ENCODE peak calls at places on chromosomes 13 and 19, in four cellular contexts. One of them, this sample, is unnamed. For H3K9me3, the result is how much of the 10 kb centered on the place peaks cover.

GRCh38 chr19:16584825-16585801 is 12.9 kb upstream of the SLC35E1 start:
- DNase-seq in left lung: no peak
- DNase-seq in H9: no peak
- DNase-seq in pancreas: no peak
- DNase-seq in this sample: no peak

GRCh38 chr19:5308471-5309437 is 31.9 kb downstream of the PTPRS start:
- DNase-seq in left lung: peak
- DNase-seq in H9: no peak
- DNase-seq in pancreas: peak
- DNase-seq in this sample: no peak

GRCh38 chr13:101267656-101268055 is 148.7 kb downstream of the NALCN start:
- DNase-seq in left lung: no peak
- DNase-seq in H9: no peak
- DNase-seq in pancreas: no peak
- DNase-seq in this sample: no peak

GRCh38 chr13:29935309-29935981 is 85.0 kb upstream of the UBL3 start:
- DNase-seq in left lung: peak
- DNase-seq in H9: no peak
- DNase-seq in pancreas: no peak
- DNase-seq in this sample: no peak

GRCh38 chr13:108214511-108215383 is 589 bp downstream of the LIG4 start:
- DNase-seq in left lung: no peak
- DNase-seq in H9: peak
- DNase-seq in pancreas: peak
- DNase-seq in this sample: peak

GRCh38 chr13:101648766-101649489 is 196.5 kb downstream of the ITGBL1 start:
- DNase-seq in left lung: no peak
- DNase-seq in H9: no peak
- DNase-seq in pancreas: no peak
- DNase-seq in this sample: no peak

GRCh38 chr19:10654610-10655456 is 687 bp downstream of the ILF3 start:
- DNase-seq in left lung: peak
- DNase-seq in H9: peak
- DNase-seq in pancreas: peak
- DNase-seq in this sample: peak

GRCh38 chr19:41796362-41796761 is at the start of gene CEACAM3:
- DNase-seq in left lung: peak
- DNase-seq in H9: no peak
- DNase-seq in pancreas: no peak
- DNase-seq in this sample: no peak

GRCh38 chr13:49099513-49099877 is 120.6 kb upstream of the MLNR start:
- DNase-seq in left lung: no peak
- DNase-seq in H9: no peak
- DNase-seq in pancreas: no peak
- DNase-seq in this sample: no peak

GRCh38 chr13:50707533-50708096 is 135.9 kb downstream of the DLEU7 start:
- DNase-seq in left lung: no peak
- DNase-seq in H9: no peak
- DNase-seq in pancreas: no peak
- DNase-seq in this sample: peak

GRCh38 chr19:29878973-29879654 is 62.9 kb upstream of the URI1 start:
- DNase-seq in left lung: no peak
- DNase-seq in H9: peak
- DNase-seq in pancreas: no peak
- DNase-seq in this sample: no peak

GRCh38 chr13:57631607-57632275 is at the start of gene PCDH17:
- DNase-seq in left lung: peak
- DNase-seq in H9: peak
- DNase-seq in pancreas: peak
- DNase-seq in this sample: no peak

GRCh38 chr13:28753208-28753892 is 34.6 kb upstream of the SLC46A3 start:
- DNase-seq in left lung: peak
- DNase-seq in H9: peak
- DNase-seq in pancreas: no peak
- DNase-seq in this sample: no peak

GRCh38 chr13:80224468-80224867 is 116.5 kb downstream of the SPRY2 start:
- DNase-seq in left lung: no peak
- DNase-seq in H9: no peak
- DNase-seq in pancreas: no peak
- DNase-seq in this sample: no peak

GRCh38 chr19:1630811-1631210 is 21.6 kb downstream of the TCF3 start:
- DNase-seq in left lung: no peak
- DNase-seq in H9: no peak
- DNase-seq in pancreas: peak
- DNase-seq in this sample: no peak

GRCh38 chr19:29651622-29652394 is 13.5 kb upstream of the PLEKHF1 start:
- DNase-seq in left lung: no peak
- DNase-seq in H9: no peak
- DNase-seq in pancreas: no peak
- DNase-seq in this sample: no peak

GRCh38 chr19:50025794-50026549 is at the start of gene ZNF473:
- DNase-seq in left lung: peak
- DNase-seq in H9: peak
- DNase-seq in pancreas: peak
- DNase-seq in this sample: peak

GRCh38 chr19:5231857-5232503 is 108.6 kb downstream of the PTPRS start:
- DNase-seq in left lung: no peak
- DNase-seq in H9: no peak
- DNase-seq in pancreas: no peak
- DNase-seq in this sample: no peak

GRCh38 chr19:56566904-56567273 is 379 bp upstream of the ZNF470 start:
- DNase-seq in left lung: peak
- DNase-seq in H9: peak
- DNase-seq in pancreas: peak
- DNase-seq in this sample: peak

GRCh38 chr19:56567274-56568120 is at the start of gene ZNF470:
- DNase-seq in left lung: peak
- DNase-seq in H9: peak
- DNase-seq in pancreas: peak
- DNase-seq in this sample: peak

DNA sequence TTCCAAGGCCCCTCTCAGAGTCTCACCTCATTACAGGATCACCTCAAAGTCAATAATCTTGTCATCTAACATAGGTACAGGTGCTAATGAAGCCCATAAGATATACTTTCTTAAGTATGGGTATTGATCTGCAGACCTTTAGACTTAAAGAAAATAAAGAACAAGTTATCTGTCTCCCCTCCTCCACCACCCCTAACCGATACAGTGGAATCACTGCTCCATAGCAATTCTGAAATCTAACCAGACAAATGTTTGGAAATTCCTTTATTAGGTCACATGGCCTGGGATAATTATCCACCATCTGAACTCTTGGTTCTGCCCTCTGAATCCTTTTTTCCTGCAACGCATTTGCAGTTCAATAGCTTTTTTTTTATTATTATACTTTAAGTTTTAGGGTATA is 4.5 kb upstream of the ZNF470 start:
- DNase-seq in left lung: no peak
- DNase-seq in H9: no peak
- DNase-seq in pancreas: no peak
- DNase-seq in this sample: no peak
- H3K9me3 ChIP-seq in left lung: half or more
- H3K9me3 ChIP-seq in H9: under half
- H3K9me3 ChIP-seq in pancreas: under half
- H3K9me3 ChIP-seq in this sample: under half

GRCh38 chr13:36847541-36848045 is 28.6 kb downstream of the RFXAP start:
- DNase-seq in left lung: no peak
- DNase-seq in H9: no peak
- DNase-seq in pancreas: no peak
- DNase-seq in this sample: no peak

GRCh38 chr13:36850790-36851438 is 31.9 kb downstream of the RFXAP start:
- DNase-seq in left lung: no peak
- DNase-seq in H9: peak
- DNase-seq in pancreas: no peak
- DNase-seq in this sample: peak

DNA sequence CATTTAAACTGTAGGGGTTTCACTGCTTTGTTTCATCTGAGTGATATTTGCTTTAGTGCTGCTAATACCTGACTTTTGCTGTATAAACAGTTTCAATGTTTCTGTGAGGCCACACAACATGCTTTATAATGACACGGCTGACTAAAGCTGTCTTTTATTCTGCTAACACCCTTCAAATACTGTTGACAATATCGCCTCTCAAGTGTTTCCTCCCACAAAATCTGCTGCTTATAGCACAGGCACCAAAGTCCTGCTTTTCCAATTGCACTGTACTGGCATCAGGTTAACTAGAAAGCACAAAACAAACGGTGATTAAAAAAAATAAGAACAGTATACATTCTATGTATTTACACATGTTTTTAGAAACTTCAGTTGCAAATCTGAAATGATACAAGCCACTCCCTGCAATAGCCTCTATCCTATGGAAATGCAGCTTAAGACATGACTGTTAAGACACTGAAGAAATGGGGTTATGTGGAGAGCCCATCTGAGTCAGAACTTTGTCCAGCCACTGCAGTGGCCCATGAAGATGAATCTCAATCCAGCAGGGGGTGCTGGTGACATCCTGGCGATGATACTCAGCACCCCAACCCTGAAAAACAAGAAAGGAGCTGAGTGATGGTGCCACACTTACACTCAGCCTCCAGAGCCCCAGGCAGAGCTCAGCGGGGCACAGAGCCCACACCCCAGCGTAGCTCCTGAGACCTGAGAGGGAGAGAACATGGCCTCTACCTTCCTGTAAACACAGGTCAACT is 29.4 kb downstream of the RFXAP start:
- DNase-seq in left lung: no peak
- DNase-seq in H9: no peak
- DNase-seq in pancreas: no peak
- DNase-seq in this sample: no peak
- TF ChIP-seq CTCF in left lung: no peak
- TF ChIP-seq CTCF in H9: peak
- TF ChIP-seq CTCF in pancreas: no peak
- TF ChIP-seq CTCF in this sample: peak

GRCh38 chr19:56839665-56840451 is 668 bp downstream of the PEG3 start:
- DNase-seq in left lung: peak
- DNase-seq in H9: no peak
- DNase-seq in pancreas: peak
- DNase-seq in this sample: peak
- H3K9me3 ChIP-seq in left lung: half or more
- H3K9me3 ChIP-seq in H9: half or more
- H3K9me3 ChIP-seq in pancreas: under half
- H3K9me3 ChIP-seq in this sample: under half

GRCh38 chr19:57830071-57830602 is at the start of gene ZNF587B:
- DNase-seq in left lung: no peak
- DNase-seq in H9: peak
- DNase-seq in pancreas: peak
- DNase-seq in this sample: peak
- TF ChIP-seq CTCF in left lung: peak
- TF ChIP-seq CTCF in H9: peak
- TF ChIP-seq CTCF in pancreas: no peak
- TF ChIP-seq CTCF in this sample: no peak

DNA sequence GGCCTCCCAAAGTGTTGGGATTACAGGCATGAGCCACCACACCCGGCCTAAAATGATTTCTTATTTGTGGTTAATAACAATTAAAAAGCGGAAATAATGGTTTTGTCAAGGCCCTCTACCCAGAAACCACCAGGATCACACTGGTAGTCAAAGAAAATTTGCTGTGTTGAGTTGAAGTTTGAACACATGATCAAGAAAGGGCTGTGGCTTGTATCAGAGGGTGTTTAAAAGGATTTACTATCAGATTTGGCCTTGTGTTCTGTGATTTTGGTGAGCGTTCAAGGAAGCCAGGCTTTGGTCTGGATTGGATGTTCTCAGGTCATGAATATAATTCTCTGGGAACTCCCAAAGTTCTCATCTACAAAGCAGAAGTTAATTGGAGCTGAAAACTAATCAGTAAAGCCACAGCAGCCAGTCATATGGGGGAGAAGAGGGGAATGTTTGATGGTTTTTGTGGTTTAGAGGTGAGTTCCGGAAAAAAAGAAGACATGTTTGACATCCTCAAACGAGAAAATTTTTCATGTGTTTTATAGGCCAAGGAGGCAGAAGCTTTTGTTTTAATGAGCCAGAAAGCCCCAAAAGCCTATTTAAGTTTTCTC is 10.6 kb upstream of the ZNF556 start:
- DNase-seq in left lung: no peak
- DNase-seq in H9: no peak
- DNase-seq in pancreas: no peak
- DNase-seq in this sample: no peak
- H3K9me3 ChIP-seq in left lung: half or more
- H3K9me3 ChIP-seq in H9: half or more
- H3K9me3 ChIP-seq in pancreas: under half
- H3K9me3 ChIP-seq in this sample: under half

GRCh38 chr19:19386373-19386869 is 19.1 kb upstream of the GATAD2A start:
- DNase-seq in left lung: no peak
- DNase-seq in H9: no peak
- DNase-seq in pancreas: no peak
- DNase-seq in this sample: no peak
- TF ChIP-seq CTCF in left lung: no peak
- TF ChIP-seq CTCF in H9: no peak
- TF ChIP-seq CTCF in pancreas: no peak
- TF ChIP-seq CTCF in this sample: no peak

GRCh38 chr19:21322528-21322927 is 6.7 kb downstream of the ZNF708 start:
- DNase-seq in left lung: no peak
- DNase-seq in H9: no peak
- DNase-seq in pancreas: no peak
- DNase-seq in this sample: no peak
- H3K9me3 ChIP-seq in left lung: under half
- H3K9me3 ChIP-seq in H9: under half
- H3K9me3 ChIP-seq in pancreas: under half
- H3K9me3 ChIP-seq in this sample: under half

GRCh38 chr19:31132753-31133110 is 216.5 kb downstream of the TSHZ3 start:
- DNase-seq in left lung: no peak
- DNase-seq in H9: no peak
- DNase-seq in pancreas: no peak
- DNase-seq in this sample: no peak

GRCh38 chr19:31126236-31126635 is 223.0 kb downstream of the TSHZ3 start:
- DNase-seq in left lung: no peak
- DNase-seq in H9: no peak
- DNase-seq in pancreas: no peak
- DNase-seq in this sample: no peak

GRCh38 chr19:31125071-31125470 is 224.2 kb downstream of the TSHZ3 start:
- DNase-seq in left lung: no peak
- DNase-seq in H9: no peak
- DNase-seq in pancreas: no peak
- DNase-seq in this sample: no peak

GRCh38 chr19:31128291-31128690 is 220.9 kb downstream of the TSHZ3 start:
- DNase-seq in left lung: no peak
- DNase-seq in H9: no peak
- DNase-seq in pancreas: no peak
- DNase-seq in this sample: no peak

GRCh38 chr19:31127132-31127967 is 221.9 kb downstream of the TSHZ3 start:
- DNase-seq in left lung: no peak
- DNase-seq in H9: no peak
- DNase-seq in pancreas: no peak
- DNase-seq in this sample: no peak
- TF ChIP-seq CTCF in left lung: no peak
- TF ChIP-seq CTCF in H9: no peak
- TF ChIP-seq CTCF in pancreas: no peak
- TF ChIP-seq CTCF in this sample: no peak

DNA sequence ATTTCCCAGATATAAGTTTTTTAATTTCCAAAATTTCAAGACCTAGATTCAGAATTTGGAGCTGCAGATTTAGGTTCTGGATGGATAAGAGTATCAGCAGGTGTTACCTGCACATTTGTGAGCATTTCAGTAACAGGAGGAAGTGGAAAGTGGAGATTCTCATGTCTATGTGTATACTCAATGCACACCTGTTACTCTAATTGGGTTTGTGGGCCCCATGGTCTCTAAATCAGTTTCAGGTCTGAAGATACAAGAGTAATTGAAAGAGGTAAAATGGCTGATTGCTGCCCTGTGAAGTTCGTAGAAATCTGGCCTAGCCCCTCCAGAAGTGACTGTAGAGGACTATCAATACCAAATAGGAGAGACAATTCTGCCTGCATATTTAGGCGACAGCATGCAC is 13.9 kb downstream of the ZNF675 start:
- DNase-seq in left lung: no peak
- DNase-seq in H9: no peak
- DNase-seq in pancreas: no peak
- DNase-seq in this sample: no peak
- H3K9me3 ChIP-seq in left lung: under half
- H3K9me3 ChIP-seq in H9: under half
- H3K9me3 ChIP-seq in pancreas: under half
- H3K9me3 ChIP-seq in this sample: under half